ENCODE peak calls at places on chromosomes 12 and 14, in nine cellular contexts. Y is cardiac muscle cell, B is mucosa of descending colon, R is mammary epithelial cell, L is transverse colon, I is H1, V is mesenchymal stem cell, W is choroid plexus epithelial cell, X is neuronal stem cell. C is an unnamed sample.

GRCh38 chr14:99904506-99904905 is 111.3 kb downstream of the EML1 start:
- DNase-seq in X (no peak), R (no peak), L (no peak), V (no peak), I (no peak), B (no peak), W (no peak), Y (no peak), C (no peak)

GRCh38 chr14:68160779-68161546 is 341.4 kb downstream of the RAD51B start:
- DNase-seq in W (no peak), R (no peak), Y (no peak), V (no peak), L (no peak), X (no peak), B (no peak), I (no peak), C (no peak)

GRCh38 chr12:76417116-76417515 is 68.9 kb upstream of the BBS10 start:
- DNase-seq in V (no peak), L (no peak), B (no peak), I (no peak), R (no peak), W (no peak), X (no peak), Y (no peak), C (no peak)

GRCh38 chr14:100782516-100783320 is 43.2 kb upstream of the MEG3 start:
- DNase-seq in V (no peak), L (no peak), X (no peak), Y (no peak), W (no peak), R (no peak), I (no peak), B (no peak), C (no peak)

GRCh38 chr12:46383654-46384450 is 11.3 kb upstream of the SLC38A2 start:
- DNase-seq in Y (peak; percentile 98), X (peak; percentile 21), I (no peak), B (peak; percentile 92), R (peak; percentile 86), V (peak; percentile 95), L (peak; percentile 93), W (peak; percentile 98), C (peak; percentile 54)

GRCh38 chr14:34437729-34438080 is 24.3 kb downstream of the SPTSSA start:
- DNase-seq in V (no peak), L (no peak), I (no peak), X (no peak), Y (peak; percentile 18), B (no peak), R (no peak), W (no peak), C (no peak)

GRCh38 chr12:110543252-110543959 is 39.7 kb downstream of the PPTC7 start:
- DNase-seq in X (no peak), V (peak; percentile 73), B (peak; percentile 65), L (peak; percentile 90), Y (peak; percentile 96), R (peak; percentile 98), W (peak; percentile 97), I (no peak), C (no peak)

GRCh38 chr12:943051-943450 is 6.4 kb downstream of the RAD52 start:
- DNase-seq in L (no peak), R (no peak), X (no peak), B (no peak), I (no peak), W (no peak), V (no peak), Y (no peak), C (no peak)

GRCh38 chr14:82342596-82342995 is 808.9 kb upstream of the SEL1L start:
- DNase-seq in R (no peak), W (no peak), B (no peak), L (no peak), V (no peak), Y (no peak), I (no peak), X (no peak), C (no peak)

DNA sequence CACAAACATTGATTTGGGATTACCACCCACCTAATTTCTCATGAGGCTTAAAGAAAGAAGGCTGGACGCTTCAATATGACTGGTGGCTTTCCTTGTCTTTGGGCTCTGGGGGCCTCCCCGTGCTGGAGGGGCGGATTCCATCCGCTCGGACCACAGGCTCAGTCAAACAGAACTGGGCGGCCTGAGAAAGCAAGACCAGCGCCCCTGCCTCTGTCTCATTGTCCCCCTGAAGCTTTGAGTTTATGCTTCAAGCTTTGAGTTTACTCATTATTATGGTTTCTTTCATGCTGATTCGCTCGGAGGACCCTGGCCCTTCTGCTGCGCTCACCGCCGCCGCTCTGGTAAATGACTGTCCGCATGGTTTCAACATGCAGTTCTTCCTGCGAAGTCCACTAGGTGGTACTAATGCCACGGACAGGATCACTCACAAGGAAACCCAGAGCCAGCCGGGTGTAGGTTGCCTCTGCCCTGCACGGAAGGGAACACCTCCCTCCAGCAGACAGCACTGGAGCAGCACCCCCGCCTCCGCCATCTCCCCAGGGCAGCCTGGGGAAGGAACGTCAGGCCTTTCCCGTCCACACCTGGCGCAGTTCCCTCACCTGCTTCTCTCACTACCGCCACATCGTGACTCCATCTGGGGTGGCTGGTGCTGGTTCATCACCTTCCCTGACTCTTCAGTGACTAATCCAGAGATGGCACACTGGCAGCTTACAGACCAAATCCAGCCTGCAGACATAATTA is 13.2 kb upstream of the TIGAR start:
- DNase-seq in B (peak; percentile 82), Y (peak; percentile 85), L (peak; percentile 80), X (peak; percentile 67), V (peak; percentile 82), W (peak; percentile 89), R (peak; percentile 98), I (peak; percentile 80), C (no peak)
- H3K4me3 ChIP-seq in B (no peak overlapping the region), Y (no peak overlapping the region), L (no peak overlapping the region), X (no peak overlapping the region), V (peak overlapping the region; percentile 48), W (peak overlapping the region; percentile 32), R (no peak overlapping the region), I (no peak overlapping the region), C (no peak overlapping the region)

GRCh38 chr12:15644700-15645099 is 144.5 kb downstream of the EPS8 start:
- DNase-seq in B (no peak), L (no peak), I (no peak), W (peak; percentile 83), V (no peak), X (no peak), Y (no peak), R (no peak), C (no peak)

GRCh38 chr12:15646586-15646985 is 142.6 kb downstream of the EPS8 start:
- DNase-seq in L (no peak), R (no peak), B (no peak), I (no peak), X (no peak), V (no peak), W (no peak), Y (no peak), C (no peak)

GRCh38 chr12:15651381-15651780 is 137.8 kb downstream of the EPS8 start:
- DNase-seq in I (no peak), V (no peak), R (no peak), B (no peak), L (no peak), Y (no peak), W (no peak), X (no peak), C (no peak)

GRCh38 chr12:15648564-15648963 is 140.6 kb downstream of the EPS8 start:
- DNase-seq in B (no peak), Y (no peak), I (no peak), V (no peak), R (no peak), L (no peak), W (peak; percentile 46), X (no peak), C (no peak)

DNA sequence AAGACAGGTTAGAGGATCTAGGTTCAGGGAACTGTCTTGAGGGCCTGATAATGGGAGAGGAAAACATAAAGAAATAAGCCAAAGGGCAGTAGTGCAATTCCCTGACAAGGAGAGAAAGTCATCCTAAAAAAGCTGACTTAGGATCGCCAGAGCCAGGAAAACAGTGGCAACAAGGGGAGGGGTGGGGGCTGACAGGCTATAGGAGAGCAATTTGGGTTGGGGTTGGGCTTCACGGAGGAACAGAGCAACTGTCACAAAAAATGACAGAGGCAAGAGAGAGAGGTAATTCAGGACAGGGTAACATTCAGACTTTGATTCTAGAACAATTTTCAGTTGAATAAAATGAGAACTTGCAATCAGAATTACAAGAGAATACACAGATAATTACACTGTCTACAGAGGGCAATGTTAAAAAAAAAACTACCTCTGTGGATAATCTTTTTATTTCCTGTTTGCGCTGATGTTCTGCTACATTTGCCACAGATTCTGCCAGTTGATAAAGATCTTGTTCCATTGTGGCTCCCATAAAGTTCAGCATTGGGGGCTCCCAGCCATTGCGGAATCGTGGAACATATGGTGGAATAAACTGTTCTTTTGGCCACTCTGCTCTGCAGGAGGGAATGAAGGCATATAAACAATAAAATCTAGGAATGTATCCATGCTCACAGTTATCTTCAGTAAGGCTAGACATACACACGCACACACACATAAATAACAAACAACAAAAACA is 138.6 kb downstream of the EPS8 start:
- DNase-seq in L (no peak), X (no peak), V (peak; percentile 51), B (no peak), R (no peak), Y (no peak), W (peak; percentile 90), I (no peak), C (no peak)
- H3K4me3 ChIP-seq in L (no peak overlapping the region), X (no peak overlapping the region), V (peak overlapping the region; percentile 2), B (no peak overlapping the region), R (no peak overlapping the region), Y (no peak overlapping the region), W (no peak overlapping the region), I (no peak overlapping the region), C (no peak overlapping the region)

DNA sequence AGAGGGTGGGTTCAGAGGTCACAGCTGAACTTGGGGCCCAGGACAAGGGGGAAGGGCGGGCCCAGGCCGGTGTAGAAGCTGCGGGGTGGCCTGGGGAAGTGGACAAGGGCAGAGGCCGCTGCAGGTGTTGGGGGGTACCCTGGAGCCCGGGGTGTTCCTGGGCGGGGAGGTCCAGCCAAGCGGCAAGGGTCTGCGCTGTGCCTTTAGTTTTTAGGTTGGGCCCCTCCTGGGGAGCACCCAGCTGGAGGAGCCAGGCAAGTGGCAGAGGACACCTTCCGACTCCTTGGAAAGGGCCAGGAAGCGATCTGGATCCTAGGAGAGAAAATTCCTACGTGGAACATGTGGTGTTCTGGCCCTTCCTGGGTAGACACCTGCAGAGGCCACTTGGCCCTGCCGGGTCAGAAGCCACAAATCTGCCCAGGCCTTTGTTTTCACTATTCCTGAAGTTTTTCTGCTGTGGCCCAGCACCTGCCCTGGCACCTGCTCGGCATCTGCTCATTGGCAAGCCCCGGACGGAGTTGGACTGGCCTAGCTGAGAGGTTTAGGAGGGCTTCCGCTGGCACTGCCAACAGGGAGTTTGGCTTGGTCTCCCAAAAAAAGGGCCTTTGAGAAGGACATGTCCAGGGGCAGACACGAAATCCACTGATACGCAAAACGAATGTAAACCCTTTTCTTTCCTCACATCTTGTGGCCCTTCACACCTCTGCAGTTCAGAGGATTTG is 61.1 kb downstream of the SMUG1 start:
- DNase-seq in V (no peak), I (no peak), L (no peak), B (no peak), W (no peak), R (no peak), Y (no peak), X (no peak), C (no peak)
- H3K4me3 ChIP-seq in V (peak overlapping the region; percentile 93), I (no peak overlapping the region), L (peak overlapping the region; percentile 39), B (no peak overlapping the region), W (no peak overlapping the region), R (peak overlapping the region; percentile 59), Y (no peak overlapping the region), X (no peak overlapping the region), C (no peak overlapping the region)

DNA sequence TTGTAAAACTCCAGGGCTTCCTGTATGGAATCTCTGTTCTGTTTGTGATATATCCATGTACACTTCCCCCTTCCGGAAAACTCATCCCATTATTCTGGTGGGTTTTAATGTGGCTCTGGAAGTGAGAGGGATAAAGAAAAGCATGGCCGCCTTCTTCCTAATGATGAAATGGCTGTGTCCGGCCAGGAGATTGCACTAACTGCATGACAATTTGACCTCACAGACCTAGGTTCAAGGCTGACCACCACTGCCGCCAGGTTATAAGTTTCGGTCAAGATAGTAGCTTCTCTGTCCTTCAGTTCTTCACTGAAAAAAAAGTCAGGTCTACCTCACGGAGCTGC is 41.0 kb upstream of the NPAS3 start:
- DNase-seq in V (no peak), B (no peak), W (no peak), Y (no peak), R (no peak), X (no peak), L (no peak), I (no peak), C (no peak)
- H3K4me3 ChIP-seq in V (peak overlapping the region; percentile 80), B (no peak overlapping the region), W (peak overlapping the region; percentile 55), Y (no peak overlapping the region), R (peak overlapping the region; percentile 45), X (no peak overlapping the region), L (peak overlapping the region; percentile 30), I (no peak overlapping the region), C (no peak overlapping the region)

C was measured in naive thymus-derived CD4-positive, alpha-beta T cell.